ENCODE peak calls at places on chromosomes 12 and 14, in six cellular contexts. C is IMR-90, E is retinal pigment epithelial cell, D is cardiac muscle cell, G is cardiac fibroblast, X is colonic mucosa. W is an unnamed sample.

GRCh38 chr12:45575823-45576448 is 153.6 kb upstream of the ARID2 start:
- DNase-seq in C (no peak), G (no peak), D (no peak), X (no peak), E (no peak), W (no peak)

GRCh38 chr12:66143868-66144267 is 13.3 kb upstream of the LLPH start:
- DNase-seq in E (no peak), C (no peak), D (no peak), G (no peak), X (no peak), W (no peak)

GRCh38 chr12:91854725-91855124 is 290.9 kb downstream of the BTG1 start:
- DNase-seq in E (no peak), G (peak), D (peak), C (peak), X (no peak), W (no peak)

GRCh38 chr14:105087963-105088811 is 23.0 kb upstream of the GPR132 start:
- DNase-seq in X (peak), G (peak), D (peak), E (no peak), C (peak), W (no peak)

GRCh38 chr14:31945074-31945613 is 132.0 kb upstream of the ARHGAP5 start:
- DNase-seq in C (no peak), E (no peak), X (peak), G (no peak), D (no peak), W (no peak)

GRCh38 chr12:7061596-7061995 is 1.1 kb downstream of the C1S start:
- DNase-seq in E (no peak), D (no peak), G (no peak), C (no peak), X (no peak), W (no peak)

GRCh38 chr12:111330800-111331752 is 37.8 kb downstream of the PHETA1 start:
- DNase-seq in D (peak), G (peak), E (no peak), X (no peak), C (peak), W (peak)

GRCh38 chr14:22651586-22651985 is 7.4 kb upstream of the OR6J1 start:
- DNase-seq in E (no peak), G (no peak), D (no peak), C (no peak), X (no peak), W (no peak)

GRCh38 chr14:28941758-28942157 is 175.2 kb downstream of the FOXG1 start:
- DNase-seq in E (no peak), X (no peak), C (no peak), G (no peak), D (no peak), W (no peak)

GRCh38 chr14:59688224-59689170 is 111.9 kb upstream of the CCDC175 start:
- DNase-seq in D (peak), X (peak), E (peak), C (peak), G (peak), W (no peak)

GRCh38 chr14:50037837-50038236 is 78.5 kb downstream of the VCPKMT start:
- DNase-seq in G (no peak), E (no peak), D (peak), C (no peak), X (no peak), W (no peak)

GRCh38 chr14:83799230-83799629 is 1730.7 kb upstream of the FLRT2 start:
- DNase-seq in E (no peak), G (no peak), C (no peak), X (no peak), D (no peak), W (no peak)

GRCh38 chr12:126772171-126772864 is 1494.7 kb upstream of the TMEM132C start:
- DNase-seq in E (no peak), C (peak), X (no peak), D (no peak), G (no peak), W (peak)

GRCh38 chr14:103974575-103974974 is 32.2 kb upstream of the RD3L start:
- DNase-seq in G (no peak), C (no peak), X (no peak), D (no peak), E (no peak), W (no peak)

GRCh38 chr12:108828774-108829173 is 28.6 kb downstream of the SSH1 start:
- DNase-seq in X (no peak), D (peak), G (peak), E (peak), C (peak), W (no peak)

GRCh38 chr12:623172-623864 is 39.9 kb downstream of the NINJ2 start:
- DNase-seq in D (no peak), E (no peak), G (no peak), C (no peak), X (no peak), W (no peak)

GRCh38 chr14:103109789-103110415 is 13.4 kb upstream of the TNFAIP2 start:
- DNase-seq in E (peak), D (peak), G (peak), C (peak), X (no peak), W (no peak)

GRCh38 chr12:118402251-118402650 is 25.9 kb downstream of the SUDS3 start:
- DNase-seq in E (no peak), D (peak), X (no peak), G (peak), C (peak), W (no peak)

GRCh38 chr14:103716091-103716801 is 636 bp downstream of the ZFYVE21 start:
- DNase-seq in X (peak), E (no peak), C (no peak), D (peak), G (peak), W (no peak)

GRCh38 chr14:29242755-29243340 is 476.3 kb downstream of the FOXG1 start:
- DNase-seq in G (peak), D (peak), C (peak), X (no peak), E (peak), W (peak)

GRCh38 chr12:19277707-19278106 is 148.2 kb downstream of the PLEKHA5 start:
- DNase-seq in D (no peak), E (no peak), X (no peak), G (no peak), C (no peak), W (no peak)

GRCh38 chr14:67420102-67420739 is 8.3 kb upstream of the PLEK2 start:
- DNase-seq in C (no peak), X (peak), E (no peak), D (no peak), G (no peak), W (no peak)

GRCh38 chr12:47156167-47156736 is 76.5 kb upstream of the AMIGO2 start:
- DNase-seq in E (no peak), C (peak), G (peak), D (peak), X (no peak), W (peak)

GRCh38 chr14:58151701-58152568 is at the start of gene ARMH4:
- DNase-seq in D (peak), G (peak), C (peak), E (peak), X (peak), W (no peak)

GRCh38 chr14:34461334-34462131 is 507 bp downstream of the SPTSSA start:
- DNase-seq in C (peak), D (peak), X (peak), E (no peak), G (peak), W (no peak)

GRCh38 chr14:99125616-99126431 is 146.2 kb downstream of the BCL11B start:
- DNase-seq in X (peak), E (no peak), G (no peak), C (no peak), D (no peak), W (no peak)

GRCh38 chr14:37585101-37585479 is 10.0 kb downstream of the FOXA1 start:
- DNase-seq in E (no peak), G (no peak), C (no peak), D (no peak), X (peak), W (no peak)

GRCh38 chr12:76866726-76867125 is 12.1 kb downstream of the CSRP2 start:
- DNase-seq in D (no peak), C (peak), X (no peak), E (no peak), G (no peak), W (no peak)

GRCh38 chr14:75049731-75050201 is 1.5 kb downstream of the MLH3 start:
- DNase-seq in G (peak), E (no peak), X (no peak), D (peak), C (no peak), W (no peak)

GRCh38 chr12:78290606-78291345 is 460.1 kb downstream of the NAV3 start:
- DNase-seq in X (no peak), C (peak), E (peak), G (peak), D (peak), W (peak)

GRCh38 chr12:30970559-30971202 is 44.1 kb downstream of the TSPAN11 start:
- DNase-seq in G (peak), E (no peak), D (peak), C (no peak), X (no peak), W (no peak)

GRCh38 chr14:77003960-77004710 is 24.4 kb downstream of the IRF2BPL start:
- DNase-seq in D (peak), E (peak), C (peak), G (peak), X (no peak), W (no peak)

DNA sequence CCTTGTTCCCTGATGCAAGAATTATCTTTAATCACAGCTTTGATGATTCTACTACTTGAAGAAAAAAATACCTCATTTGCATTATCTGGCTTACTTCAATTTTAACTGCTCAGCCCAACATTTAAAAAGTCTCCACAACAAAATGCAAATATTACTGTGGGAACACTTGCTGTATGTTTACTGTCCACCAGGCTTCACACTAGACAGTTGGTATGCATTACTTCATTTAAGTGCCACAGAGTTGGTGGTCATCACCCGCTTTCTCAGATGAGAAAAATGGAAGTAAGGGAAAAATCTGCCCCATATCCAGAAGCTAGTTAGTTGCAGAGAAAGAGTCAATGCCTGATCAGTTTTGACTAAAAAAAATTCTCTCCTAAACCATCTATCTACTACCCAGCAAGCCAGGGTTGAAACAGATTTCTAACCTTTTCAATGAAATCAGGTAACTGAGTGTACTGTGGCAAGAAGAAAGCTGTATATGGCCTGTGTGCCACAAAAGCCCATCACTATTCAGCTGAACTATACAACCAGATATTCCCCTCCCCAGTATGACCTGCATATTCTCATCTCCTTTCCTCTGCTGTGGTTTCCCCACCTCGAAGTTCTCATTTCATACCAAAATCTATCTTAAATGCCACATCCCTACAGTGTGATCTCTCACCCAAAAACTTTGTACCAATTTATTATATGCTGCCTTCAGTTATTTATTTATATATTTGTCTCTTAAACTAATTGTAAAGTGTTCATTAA is 90.3 kb downstream of the ATP2B1 start:
- DNase-seq in E (no peak), C (no peak), D (no peak), G (no peak), X (no peak), W (no peak)
- TF ChIP-seq CTCF in E (peak), C (peak), D (no peak), G (peak), X (no peak), W (no peak)

GRCh38 chr12:132492522-132492921 is 2.6 kb downstream of the FBRSL1 start:
- DNase-seq in E (no peak), C (no peak), D (no peak), X (no peak), G (no peak), W (no peak)
- H3K4me3 ChIP-seq in E (no peak), C (no peak), D (no peak), X (no peak), G (no peak), W (no peak)

GRCh38 chr12:124406043-124406442 is 111.2 kb downstream of the RFLNA start:
- DNase-seq in X (no peak), C (no peak), G (no peak), E (no peak), D (no peak), W (no peak)

GRCh38 chr12:124405151-124405550 is 110.3 kb downstream of the RFLNA start:
- DNase-seq in E (no peak), G (no peak), C (no peak), D (no peak), X (no peak), W (no peak)

GRCh38 chr12:124405592-124405991 is 110.7 kb downstream of the RFLNA start:
- DNase-seq in X (no peak), C (no peak), G (no peak), D (no peak), E (no peak), W (no peak)

GRCh38 chr12:124408822-124409517 is 114.1 kb downstream of the RFLNA start:
- DNase-seq in G (no peak), D (no peak), C (no peak), X (peak), E (no peak), W (no peak)

DNA sequence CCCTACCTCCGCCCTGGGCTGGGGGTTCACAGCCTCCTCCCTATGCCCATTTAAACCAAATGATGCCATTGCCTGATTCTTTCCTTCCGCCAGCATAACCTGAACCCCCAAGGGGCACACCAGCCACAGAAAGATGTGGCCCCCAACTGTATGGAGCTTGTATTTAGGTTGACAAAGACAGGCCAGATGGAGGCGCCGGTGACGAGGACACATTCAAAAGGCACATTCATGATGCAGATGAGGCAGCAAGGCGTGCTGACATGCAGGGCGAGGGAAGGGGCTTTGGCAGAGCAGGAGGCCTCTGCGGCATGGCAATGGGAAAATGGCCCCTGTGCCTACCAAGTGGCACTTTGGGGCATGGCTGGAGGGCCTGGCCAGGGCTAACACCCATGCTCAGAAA is 112.2 kb downstream of the RFLNA start:
- DNase-seq in E (no peak), X (no peak), D (no peak), C (no peak), G (no peak), W (no peak)
- TF ChIP-seq CTCF in E (no peak), X (no peak), D (no peak), C (no peak), G (no peak), W (no peak)

GRCh38 chr12:67710582-67710981 is 62.0 kb downstream of the DYRK2 start:
- DNase-seq in X (peak), D (no peak), C (peak), G (no peak), E (no peak), W (no peak)
- H3K4me3 ChIP-seq in X (no peak), D (no peak), C (no peak), G (no peak), E (no peak), W (no peak)

GRCh38 chr12:113049976-113050742 is 6.4 kb upstream of the DTX1 start:
- DNase-seq in G (peak), D (peak), C (no peak), X (no peak), E (no peak), W (no peak)
- TF ChIP-seq CTCF in G (peak), D (peak), C (peak), X (no peak), E (peak), W (peak)

DNA sequence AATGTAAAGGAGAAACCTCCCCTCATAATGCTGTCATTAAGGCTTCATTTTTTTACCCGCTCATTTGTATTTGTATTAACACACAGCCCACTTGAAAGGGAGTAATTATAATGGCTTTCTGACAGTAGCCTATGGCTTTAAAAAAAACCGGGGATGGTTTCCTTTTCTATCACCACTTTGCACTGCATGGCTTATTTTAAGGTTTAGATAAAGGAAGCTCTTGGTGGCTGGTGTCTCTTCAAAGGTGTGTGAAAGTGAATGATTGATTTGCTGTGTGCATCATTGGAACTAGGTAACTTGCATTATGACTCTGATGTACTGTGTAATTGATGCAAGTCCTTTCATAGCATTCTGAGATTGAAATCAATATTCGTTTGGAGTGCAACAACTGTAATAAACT is 80.7 kb downstream of the NPAS3 start:
- DNase-seq in X (no peak), D (no peak), C (no peak), E (no peak), G (no peak), W (no peak)
- H3K4me3 ChIP-seq in X (no peak), D (no peak), C (no peak), E (no peak), G (no peak), W (no peak)

GRCh38 chr14:64745511-64746041 is 41.4 kb downstream of the PLEKHG3 start:
- DNase-seq in X (no peak), E (no peak), C (peak), G (peak), D (peak), W (peak)
- TF ChIP-seq CTCF in X (no peak), E (peak), C (peak), G (no peak), D (peak), W (peak)

DNA sequence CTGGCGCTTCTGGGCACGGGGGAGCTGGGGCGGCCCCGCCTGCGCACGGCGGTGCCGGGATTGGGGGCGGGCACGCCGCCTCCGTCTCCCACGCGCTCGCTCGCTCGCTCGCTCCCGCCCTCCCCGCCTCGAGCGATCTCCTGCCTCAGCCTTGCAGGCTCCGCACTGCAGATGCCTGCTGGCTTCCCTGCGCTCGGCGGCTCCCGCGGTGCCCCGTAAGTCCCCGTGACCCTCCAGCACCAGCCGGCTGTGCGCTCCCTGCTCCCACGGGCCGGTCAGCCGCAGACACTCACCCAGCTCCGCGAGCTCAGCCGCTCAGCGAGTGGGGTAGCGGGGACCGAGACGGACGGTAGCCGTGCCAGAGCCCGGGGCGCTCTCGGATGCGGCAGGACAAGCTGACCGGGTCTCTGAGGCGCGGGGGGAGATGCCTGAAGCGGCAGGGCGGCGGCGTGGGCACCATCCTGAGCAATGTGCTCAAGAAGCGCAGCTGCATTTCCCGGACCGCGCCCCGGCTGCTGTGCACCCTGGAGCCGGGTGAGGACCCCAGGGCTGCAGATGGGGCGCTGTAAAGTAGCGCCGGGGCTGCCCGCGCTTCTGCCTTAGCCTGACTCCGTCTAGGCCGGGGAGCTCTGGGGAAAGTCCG is at the start of gene TBC1D30:
- DNase-seq in G (peak), C (peak), X (no peak), E (no peak), D (peak), W (no peak)
- H3K4me3 ChIP-seq in G (peak), C (peak), X (peak), E (peak), D (peak), W (peak)